ENCODE peak calls at places on chromosomes 6 and 20, in nine cellular contexts. G, O, Z, J, Y, A, H, D and C are unnamed samples.

GRCh38 chr20:61353261-61353995 is 101.4 kb downstream of the CDH4 start:
- DNase-seq in G (no peak), O (no peak), Z (no peak), J (no peak), Y (no peak), A (no peak), H (no peak), D (no peak), C (no peak)

GRCh38 chr6:30544666-30545272 is 11.5 kb downstream of the GNL1 start:
- DNase-seq in G (no peak), O (no peak), Z (peak; percentile 57), J (no peak), Y (peak; percentile 50), A (peak; percentile 78), H (peak; percentile 56), D (peak; percentile 81), C (no peak)

GRCh38 chr6:118708055-118708454 is 56.7 kb upstream of the CEP85L start:
- DNase-seq in G (no peak), O (no peak), Z (no peak), J (no peak), Y (no peak), A (peak; percentile 19), H (no peak), D (no peak), C (no peak)

GRCh38 chr20:45752747-45753146 is 30.6 kb downstream of the SPINT4 start:
- DNase-seq in G (no peak), O (no peak), Z (no peak), J (no peak), Y (no peak), A (no peak), H (no peak), D (no peak), C (no peak)

GRCh38 chr6:22551280-22551679 is 18.1 kb upstream of the HDGFL1 start:
- DNase-seq in G (no peak), O (no peak), Z (no peak), J (no peak), Y (no peak), A (no peak), H (no peak), D (no peak), C (no peak)

GRCh38 chr6:80618953-80619352 is 512.5 kb downstream of the BCKDHB start:
- DNase-seq in G (no peak), O (no peak), Z (no peak), J (no peak), Y (no peak), A (peak; percentile 31), H (no peak), D (no peak), C (no peak)

GRCh38 chr20:35568645-35569044 is 26.8 kb downstream of the ERGIC3 start:
- DNase-seq in G (no peak), O (no peak), Z (no peak), J (no peak), Y (no peak), A (no peak), H (peak; percentile 31), D (peak; percentile 67), C (no peak)

GRCh38 chr6:89251170-89251569 is 34.0 kb upstream of the GABRR1 start:
- DNase-seq in G (no peak), O (no peak), Z (no peak), J (no peak), Y (no peak), A (peak; percentile 53), H (no peak), D (no peak), C (no peak)

GRCh38 chr20:44357020-44357419 is 1.5 kb downstream of the HNF4A start:
- DNase-seq in G (no peak), O (no peak), Z (no peak), J (no peak), Y (no peak), A (no peak), H (no peak), D (no peak), C (no peak)

GRCh38 chr6:63745784-63746183 is 110.2 kb downstream of the PHF3 start:
- DNase-seq in G (no peak), O (no peak), Z (no peak), J (no peak), Y (no peak), A (no peak), H (no peak), D (no peak), C (no peak)

GRCh38 chr6:91480397-91480796 is 893.5 kb upstream of the MAP3K7 start:
- DNase-seq in G (no peak), O (no peak), Z (no peak), J (no peak), Y (no peak), A (no peak), H (no peak), D (no peak), C (no peak)

GRCh38 chr6:55917756-55918415 is 42.5 kb upstream of the BMP5 start:
- DNase-seq in G (no peak), O (no peak), Z (no peak), J (no peak), Y (no peak), A (no peak), H (no peak), D (no peak), C (no peak)

GRCh38 chr20:61722146-61722678 is 343.5 kb downstream of the TAF4 start:
- DNase-seq in G (no peak), O (no peak), Z (no peak), J (no peak), Y (no peak), A (no peak), H (no peak), D (no peak), C (no peak)

GRCh38 chr6:14765106-14765505 is 480.8 kb upstream of the JARID2 start:
- DNase-seq in G (no peak), O (no peak), Z (no peak), J (no peak), Y (no peak), A (no peak), H (peak; percentile 76), D (no peak), C (no peak)